ENCODE peak calls at places on chromosomes 2 and 18, in eight cellular contexts. V is activated B cell treated with CpG ODN at 0.5 μM for 24 hours; A is activated CD4-positive, alpha-beta T cell treated with anti-CD3 and anti-CD28 coated beads, Interleukin-2, amount 50 U/mL, for 1 hour; C is naive thymus-derived CD8-positive, alpha-beta T cell; L is ACHN; E is mesendoderm; D is kidney tubule cell; I is OCI-LY7. M is an unnamed sample.

GRCh38 chr18:9802774-9803697 is 82.7 kb upstream of the TXNDC2 start:
- DNase-seq in V (no peak), A (no peak), C (no peak), L (no peak), E (peak; percentile 52), D (no peak), I (no peak), M (peak; percentile 32)

GRCh38 chr2:28252308-28252707 is 140.3 kb upstream of the FOSL2 start:
- DNase-seq in V (no peak), A (no peak), C (no peak), L (no peak), E (no peak), D (no peak), I (no peak), M (no peak)

GRCh38 chr2:47660167-47660566 is 122.8 kb upstream of the MSH6 start:
- DNase-seq in V (no peak), A (no peak), C (no peak), L (no peak), E (no peak), D (no peak), I (no peak), M (no peak)

GRCh38 chr2:127508621-127509034 is 17.7 kb downstream of the IWS1 start:
- DNase-seq in V (no peak), A (no peak), C (no peak), L (peak; percentile 97), E (no peak), D (peak; percentile 98), I (no peak), M (no peak)

GRCh38 chr2:10448646-10449480 is 736 bp upstream of the ODC1 start:
- DNase-seq in V (peak; percentile 94), A (peak; percentile 91), C (peak; percentile 96), L (peak; percentile 92), E (peak; percentile 95), D (peak; percentile 95), I (peak; percentile 97), M (peak; percentile 96)

GRCh38 chr2:96868555-96869280 is 1.2 kb downstream of the SEMA4C start:
- DNase-seq in V (peak; percentile 40), A (peak; percentile 55), C (peak; percentile 82), L (peak; percentile 93), E (peak; percentile 93), D (peak; percentile 90), I (no peak), M (peak; percentile 89)

GRCh38 chr2:40507429-40507828 is 55.5 kb upstream of the SLC8A1 start:
- DNase-seq in V (no peak), A (no peak), C (no peak), L (no peak), E (no peak), D (no peak), I (peak; percentile 55), M (no peak)

GRCh38 chr18:65235966-65236634 is 514.7 kb upstream of the CDH7 start:
- DNase-seq in V (no peak), A (no peak), C (no peak), L (no peak), E (peak; percentile 30), D (peak; percentile 48), I (no peak), M (no peak)

GRCh38 chr2:238439093-238439849 is 12.5 kb downstream of the ASB1 start:
- DNase-seq in V (no peak), A (no peak), C (no peak), L (peak; percentile 99), E (peak; percentile 28), D (peak; percentile 67), I (no peak), M (no peak)

GRCh38 chr2:86439879-86440630 is 1.1 kb upstream of the KDM3A start:
- DNase-seq in V (no peak), A (no peak), C (no peak), L (peak; percentile 3), E (no peak), D (no peak), I (peak; percentile 14), M (no peak)

GRCh38 chr2:232587527-232587926 is 37.0 kb downstream of the EIF4E2 start:
- DNase-seq in V (no peak), A (no peak), C (no peak), L (no peak), E (no peak), D (no peak), I (no peak), M (no peak)

GRCh38 chr2:60441791-60442190 is 111.7 kb downstream of the BCL11A start:
- DNase-seq in V (no peak), A (no peak), C (no peak), L (no peak), E (no peak), D (no peak), I (no peak), M (no peak)